ENCODE peak calls at places on chromosomes 4 and X, in five cellular contexts. E is fibroblast of lung, D is mucosa of descending colon, S is spleen, A is dorsolateral prefrontal cortex. U is an unnamed sample.
A peak's percentile ranks its signal among the peaks of the same experiment; 100 is the strongest.

GRCh38 chr4:81428002-81428401 is 43.7 kb downstream of the RASGEF1B start:
- DNase-seq in E (no peak), D (no peak), S (no peak), A (no peak), U (no peak)

GRCh38 chrX:1093112-1093511 is 119.3 kb downstream of the CRLF2 start:
- DNase-seq in E (no peak), D (no peak), S (peak; percentile 45), A (no peak), U (no peak)

GRCh38 chrX:29941292-29941691 is 274.1 kb upstream of the MAGEB2 start:
- DNase-seq in E (peak; percentile 29), D (no peak), S (no peak), A (no peak), U (no peak)

GRCh38 chr4:99868126-99868596 is 26.1 kb downstream of the LAMTOR3 start:
- DNase-seq in E (peak; percentile 60), D (no peak), S (no peak), A (no peak), U (no peak)

GRCh38 chr4:183634086-183634485 is 24.9 kb downstream of the RWDD4 start:
- DNase-seq in E (no peak), D (no peak), S (no peak), A (no peak), U (no peak)

GRCh38 chrX:151176351-151176750 is at the start of gene GPR50:
- DNase-seq in E (no peak), D (no peak), S (no peak), A (no peak), U (no peak)

GRCh38 chr4:133156096-133156495 is 7.0 kb downstream of the PCDH10 start:
- DNase-seq in E (peak; percentile 80), D (no peak), S (no peak), A (peak; percentile 66), U (no peak)

GRCh38 chr4:122548452-122548851 is 72.4 kb downstream of the IL21 start:
- DNase-seq in E (peak; percentile 80), D (no peak), S (no peak), A (no peak), U (no peak)

GRCh38 chrX:72142094-72142843 is 10.6 kb upstream of the RTL5 start:
- DNase-seq in E (peak; percentile 60), D (no peak), S (no peak), A (no peak), U (no peak)

GRCh38 chrX:65750674-65751469 is 83.4 kb downstream of the MSN start:
- DNase-seq in E (no peak), D (no peak), S (no peak), A (no peak), U (no peak)

GRCh38 chr4:183888564-183888963 is 16.5 kb upstream of the STOX2 start:
- DNase-seq in E (no peak), D (no peak), S (no peak), A (no peak), U (no peak)

GRCh38 chr4:3285558-3286334 is 7.1 kb upstream of the RGS12 start:
- DNase-seq in E (peak; percentile 72), D (peak; percentile 54), S (peak; percentile 85), A (peak; percentile 22), U (no peak)

GRCh38 chr4:6768539-6768905 is 14.0 kb upstream of the KIAA0232 start:
- DNase-seq in E (peak; percentile 48), D (no peak), S (no peak), A (no peak), U (no peak)

GRCh38 chrX:129980043-129980442 is 2.4 kb upstream of the BCORL1 start:
- DNase-seq in E (no peak), D (peak; percentile 67), S (peak; percentile 87), A (no peak), U (no peak)

GRCh38 chr4:108433832-108434231 is 186.5 kb upstream of the RPL34 start:
- DNase-seq in E (peak; percentile 90), D (no peak), S (no peak), A (no peak), U (no peak)

GRCh38 chrX:41258871-41259270 is 75.1 kb upstream of the DDX3X start:
- DNase-seq in E (peak; percentile 32), D (no peak), S (no peak), A (no peak), U (no peak)

GRCh38 chr4:1195109-1195671 is 22.8 kb upstream of the SPON2 start:
- DNase-seq in E (no peak), D (peak; percentile 56), S (no peak), A (no peak), U (peak; percentile 16)

GRCh38 chr4:180953572-180953971 is 1289.6 kb upstream of the TENM3 start:
- DNase-seq in E (no peak), D (no peak), S (no peak), A (no peak), U (no peak)

GRCh38 chr4:150315175-150315574 is 236.9 kb downstream of the DCLK2 start:
- DNase-seq in E (peak; percentile 58), D (no peak), S (no peak), A (no peak), U (no peak)

GRCh38 chr4:53490161-53490915 is 100.9 kb downstream of the LNX1 start:
- DNase-seq in E (peak; percentile 54), D (no peak), S (no peak), A (no peak), U (no peak)

GRCh38 chr4:111323916-111324315 is 701.0 kb upstream of the PITX2 start:
- DNase-seq in E (peak; percentile 63), D (no peak), S (no peak), A (no peak), U (no peak)

GRCh38 chr4:168993724-168994510 is 16.1 kb downstream of the CBR4 start:
- DNase-seq in E (peak; percentile 32), D (no peak), S (no peak), A (no peak), U (no peak)

GRCh38 chr4:26173619-26174018 is 147.2 kb upstream of the RBPJ start:
- DNase-seq in E (peak; percentile 72), D (no peak), S (no peak), A (no peak), U (no peak)

GRCh38 chrX:15790766-15791380 is 589 bp downstream of the ZRSR2 start:
- DNase-seq in E (peak; percentile 10), D (no peak), S (no peak), A (no peak), U (no peak)

GRCh38 chr4:77152421-77152820 is 4.6 kb upstream of the CCNG2 start:
- DNase-seq in E (no peak), D (no peak), S (no peak), A (no peak), U (no peak)

GRCh38 chr4:89434364-89434988 is 126.9 kb upstream of the GPRIN3 start:
- DNase-seq in E (peak; percentile 30), D (no peak), S (no peak), A (no peak), U (no peak)

GRCh38 chr4:7411896-7412585 is 22.7 kb downstream of the PSAPL1 start:
- DNase-seq in E (no peak), D (peak; percentile 26), S (peak; percentile 44), A (peak; percentile 9), U (no peak)

GRCh38 chrX:124605518-124605917 is 259.2 kb downstream of the SH2D1A start:
- DNase-seq in E (no peak), D (no peak), S (no peak), A (no peak), U (no peak)

GRCh38 chr4:2469192-2469984 is 482 bp downstream of the RNF4 start:
- DNase-seq in E (peak; percentile 42), D (peak; percentile 84), S (peak; percentile 94), A (peak; percentile 16), U (peak; percentile 27)

GRCh38 chr4:41859106-41859505 is 76.1 kb upstream of the TMEM33 start:
- DNase-seq in E (no peak), D (no peak), S (no peak), A (no peak), U (no peak)

GRCh38 chr4:154049457-154050181 is 260.7 kb upstream of the SFRP2 start:
- DNase-seq in E (peak; percentile 53), D (no peak), S (no peak), A (no peak), U (no peak)
- TF ChIP-seq CTCF in E (no peak), D (no peak), S (no peak), A (no peak), U (no peak)

GRCh38 chr4:139767585-139767984 is 102.0 kb downstream of the MGST2 start:
- DNase-seq in E (no peak), D (no peak), S (no peak), A (no peak), U (no peak)

GRCh38 chr4:139769355-139769754 is 103.7 kb downstream of the MGST2 start:
- DNase-seq in E (no peak), D (no peak), S (no peak), A (no peak), U (no peak)

GRCh38 chr4:139768366-139768765 is 102.7 kb downstream of the MGST2 start:
- DNase-seq in E (no peak), D (no peak), S (no peak), A (no peak), U (no peak)

GRCh38 chr4:139770361-139770760 is 104.7 kb downstream of the MGST2 start:
- DNase-seq in E (no peak), D (no peak), S (no peak), A (no peak), U (no peak)

DNA sequence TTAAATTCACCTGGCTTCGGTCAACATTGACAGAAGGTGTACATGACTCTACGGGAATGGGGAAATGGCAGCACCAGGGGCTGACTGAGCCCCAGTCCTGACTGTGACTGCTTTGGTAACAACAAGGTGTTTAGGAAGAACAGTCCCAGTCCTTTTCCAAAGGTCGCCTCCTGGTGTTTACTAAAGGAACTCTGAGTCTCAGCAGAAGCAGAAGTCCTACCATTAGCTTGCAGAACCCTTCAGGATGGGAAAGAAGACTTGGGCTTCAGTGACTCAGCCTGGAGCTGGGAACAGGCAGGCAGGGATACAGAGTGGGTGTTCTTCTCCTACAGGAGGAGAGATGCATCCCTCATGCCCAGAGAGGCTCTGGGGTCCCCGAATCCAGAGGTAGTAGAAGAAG is 103.3 kb downstream of the MGST2 start:
- DNase-seq in E (no peak), D (no peak), S (no peak), A (no peak), U (no peak)
- TF ChIP-seq CTCF in E (no peak), D (no peak), S (no peak), A (no peak), U (no peak)

GRCh38 chr4:140704964-140705363 is 51.2 kb downstream of the TBC1D9 start:
- DNase-seq in E (no peak), D (no peak), S (no peak), A (no peak), U (no peak)

GRCh38 chr4:140706276-140706625 is 49.9 kb downstream of the TBC1D9 start:
- DNase-seq in E (no peak), D (no peak), S (no peak), A (no peak), U (no peak)

GRCh38 chr4:140704392-140704955 is 51.7 kb downstream of the TBC1D9 start:
- DNase-seq in E (no peak), D (no peak), S (no peak), A (no peak), U (no peak)

GRCh38 chr4:140706665-140707064 is 49.5 kb downstream of the TBC1D9 start:
- DNase-seq in E (no peak), D (no peak), S (no peak), A (no peak), U (no peak)

GRCh38 chr4:140705625-140706275 is 50.4 kb downstream of the TBC1D9 start:
- DNase-seq in E (peak; percentile 38), D (no peak), S (no peak), A (no peak), U (no peak)
- TF ChIP-seq CTCF in E (no peak), D (no peak), S (no peak), A (no peak), U (no peak)

GRCh38 chrX:134782796-134783195 is 124.5 kb upstream of the PLAC1 start:
- DNase-seq in E (peak; percentile 20), D (no peak), S (no peak), A (no peak), U (no peak)
- TF ChIP-seq CTCF in E (peak; percentile 36), D (no peak), S (no peak), A (peak; percentile 42), U (no peak)

U was measured in omental fat pad.